ENCODE peak calls at places on chromosomes 7 and 10, in ten cellular contexts. F is breast epithelium, I is SK-N-SH, Q is A549, O is heart right ventricle, H is AG09319, W is endothelial cell, K is Panc1, N is nephron progenitor cell, P is GM13977. B is an unnamed sample.

GRCh38 chr7:128021361-128021760 is 9.9 kb downstream of the LRRC4 start:
- DNase-seq in F (no peak), I (no peak), Q (no peak), O (no peak), H (no peak), W (no peak), K (no peak), N (no peak), P (no peak), B (no peak)

GRCh38 chr10:73899401-73899780 is 11.5 kb upstream of the PLAU start:
- DNase-seq in F (no peak), I (no peak), Q (no peak), O (no peak), H (no peak), W (no peak), K (no peak), N (no peak), P (no peak), B (no peak)

GRCh38 chr7:16712916-16713315 is 40.6 kb upstream of the TSPAN13 start:
- DNase-seq in F (no peak), I (no peak), Q (no peak), O (no peak), H (no peak), W (no peak), K (no peak), N (no peak), P (no peak), B (no peak)

GRCh38 chr7:32611201-32611691 is 116.0 kb downstream of the AVL9 start:
- DNase-seq in F (no peak), I (no peak), Q (no peak), O (no peak), H (no peak), W (no peak), K (no peak), N (no peak), P (no peak), B (no peak)

GRCh38 chr10:120963053-120963533 is 111.9 kb downstream of the WDR11 start:
- DNase-seq in F (no peak), I (peak; percentile 38), Q (no peak), O (no peak), H (no peak), W (no peak), K (no peak), N (no peak), P (no peak), B (no peak)

GRCh38 chr7:55310626-55311025 is 54.5 kb upstream of the LANCL2 start:
- DNase-seq in F (no peak), I (no peak), Q (no peak), O (no peak), H (no peak), W (no peak), K (no peak), N (no peak), P (no peak), B (no peak)

GRCh38 chr7:93949468-93949867 is 27.9 kb downstream of the GNG11 start:
- DNase-seq in F (no peak), I (peak; percentile 28), Q (peak; percentile 11), O (no peak), H (peak; percentile 52), W (no peak), K (no peak), N (no peak), P (no peak), B (no peak)

GRCh38 chr7:149794665-149795064 is 21.3 kb upstream of the ZNF467 start:
- DNase-seq in F (no peak), I (peak; percentile 72), Q (no peak), O (no peak), H (no peak), W (no peak), K (no peak), N (peak; percentile 51), P (no peak), B (no peak)

GRCh38 chr7:104469135-104469820 is 140.9 kb downstream of the LHFPL3 start:
- DNase-seq in F (no peak), I (no peak), Q (no peak), O (no peak), H (no peak), W (no peak), K (no peak), N (no peak), P (no peak), B (no peak)

GRCh38 chr7:115559877-115560276 is 470.7 kb downstream of the TFEC start:
- DNase-seq in F (no peak), I (no peak), Q (no peak), O (no peak), H (peak; percentile 28), W (no peak), K (no peak), N (no peak), P (no peak), B (no peak)

GRCh38 chr7:116455499-116455898 is 44.0 kb upstream of the CAV2 start:
- DNase-seq in F (no peak), I (no peak), Q (no peak), O (no peak), H (no peak), W (no peak), K (no peak), N (no peak), P (no peak), B (no peak)

GRCh38 chr7:104271948-104272347 is 56.5 kb upstream of the LHFPL3 start:
- DNase-seq in F (no peak), I (no peak), Q (no peak), O (no peak), H (no peak), W (no peak), K (no peak), N (no peak), P (no peak), B (no peak)

GRCh38 chr10:64316833-64317232 is 795.6 kb downstream of the REEP3 start:
- DNase-seq in F (no peak), I (no peak), Q (no peak), O (no peak), H (no peak), W (no peak), K (no peak), N (no peak), P (no peak), B (no peak)

GRCh38 chr7:144437370-144438191 is 34.1 kb upstream of the NOBOX start:
- DNase-seq in F (peak; percentile 57), I (peak; percentile 26), Q (peak; percentile 18), O (no peak), H (peak; percentile 10), W (peak; percentile 64), K (peak; percentile 69), N (peak; percentile 71), P (peak; percentile 47), B (peak; percentile 45)

GRCh38 chr10:34260904-34261303 is 554.2 kb downstream of the PARD3 start:
- DNase-seq in F (no peak), I (no peak), Q (no peak), O (no peak), H (no peak), W (no peak), K (no peak), N (no peak), P (no peak), B (no peak)

DNA sequence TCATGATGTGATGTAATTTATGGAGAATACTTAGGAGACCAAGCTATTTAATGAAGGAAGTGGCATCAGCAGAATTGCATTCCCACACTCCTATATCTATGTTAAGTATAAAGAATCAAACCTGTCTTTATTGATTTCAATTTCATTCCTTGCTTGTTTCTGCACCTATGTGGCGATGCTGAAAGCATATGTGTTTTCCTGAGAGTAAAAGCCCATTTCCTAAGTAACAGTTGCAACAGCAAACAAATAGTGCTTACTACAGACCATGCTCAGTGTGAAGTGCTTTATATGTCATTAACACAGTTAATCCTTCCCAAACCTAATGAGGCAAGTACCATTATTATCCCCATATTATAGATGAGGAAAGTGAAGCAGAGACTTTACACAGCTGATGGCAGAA is 552.1 kb downstream of the PARD3 start:
- DNase-seq in F (no peak), I (no peak), Q (no peak), O (no peak), H (no peak), W (no peak), K (no peak), N (no peak), P (no peak), B (no peak)
- TF ChIP-seq CTCF in F (no peak), I (peak; percentile 23), Q (peak; percentile 35), O (no peak), H (no peak), W (no peak), K (no peak), N (no peak), P (no peak), B (no peak)

DNA sequence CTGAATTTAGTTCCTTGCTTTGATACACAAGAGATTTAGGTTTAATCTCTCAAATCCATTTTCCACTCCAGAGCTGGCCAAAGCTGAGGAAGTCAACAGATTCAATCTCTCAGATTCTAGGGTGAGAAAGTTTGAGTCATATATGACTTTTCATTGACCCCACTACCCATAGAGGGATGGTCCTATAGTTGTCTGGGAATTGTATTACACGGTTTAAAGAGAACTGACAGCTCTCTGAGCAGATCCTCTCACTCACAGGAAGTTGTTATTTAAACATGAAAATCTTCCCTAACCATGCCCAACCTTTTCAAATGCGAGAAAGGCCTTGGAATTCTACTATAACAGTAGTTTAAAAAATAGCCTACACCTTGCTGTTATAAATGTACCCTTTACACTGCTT is 641.8 kb upstream of the SEMA3D start:
- DNase-seq in F (no peak), I (no peak), Q (no peak), O (no peak), H (no peak), W (no peak), K (no peak), N (no peak), P (no peak), B (no peak)
- TF ChIP-seq CTCF in F (no peak), I (no peak), Q (no peak), O (no peak), H (no peak), W (no peak), K (no peak), N (no peak), P (no peak), B (no peak)

GRCh38 chr10:30744124-30744523 is 114.6 kb upstream of the LYZL2 start:
- DNase-seq in F (no peak), I (no peak), Q (no peak), O (no peak), H (no peak), W (no peak), K (no peak), N (no peak), P (no peak), B (no peak)
- TF ChIP-seq CTCF in F (no peak), I (no peak), Q (no peak), O (no peak), H (no peak), W (no peak), K (no peak), N (no peak), P (no peak), B (no peak)

GRCh38 chr7:81094952-81095351 is 176.1 kb upstream of the SEMA3C start:
- DNase-seq in F (no peak), I (no peak), Q (no peak), O (no peak), H (no peak), W (no peak), K (no peak), N (no peak), P (no peak), B (no peak)

DNA sequence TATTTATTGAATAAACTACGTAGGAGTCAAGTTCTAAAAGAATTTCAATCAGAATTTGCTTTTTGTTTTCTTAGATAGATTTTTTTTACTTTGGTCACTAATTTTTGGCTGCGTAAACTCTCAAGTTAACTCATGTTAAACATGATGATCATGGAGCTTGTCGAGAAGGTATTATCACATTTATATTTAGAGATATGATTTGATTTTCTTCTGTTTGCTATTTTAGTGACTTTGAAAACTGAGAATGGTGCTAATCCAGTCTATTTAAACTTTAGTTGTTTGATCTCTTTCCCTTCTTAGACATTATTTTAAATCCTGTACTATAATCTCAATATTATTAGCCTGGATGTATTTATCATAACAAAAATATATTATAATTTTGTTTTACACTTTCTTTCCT is 179.4 kb upstream of the SEMA3C start:
- DNase-seq in F (no peak), I (no peak), Q (no peak), O (no peak), H (no peak), W (no peak), K (no peak), N (no peak), P (no peak), B (no peak)
- TF ChIP-seq CTCF in F (no peak), I (no peak), Q (no peak), O (no peak), H (no peak), W (no peak), K (no peak), N (no peak), P (no peak), B (no peak)

B was measured in GM13976.